ENCODE peak calls at places on chromosomes 1 and 21, in six cellular contexts. P is activated T-cell treated with anti-CD3 and anti-CD28 coated beads for 1 hour; Q is A549; N is AG20443; D is CD4-positive, alpha-beta T cell; X is EL. M is an unnamed sample.

GRCh38 chr21:45992311-45993209 is 11.0 kb downstream of the COL6A1 start:
- DNase-seq in Q (no peak), P (no peak), D (no peak), X (no peak), N (no peak), M (no peak)

GRCh38 chr1:29120955-29121485 is 2.7 kb downstream of the TMEM200B start:
- DNase-seq in N (peak), D (peak), X (peak), P (peak), Q (peak), M (no peak)

GRCh38 chr1:59990470-59990869 is 63.9 kb upstream of the CYP2J2 start:
- DNase-seq in P (no peak), X (no peak), N (no peak), Q (no peak), D (no peak), M (no peak)

GRCh38 chr1:24972257-24973242 is 42.5 kb upstream of the RUNX3 start:
- DNase-seq in N (no peak), X (no peak), P (no peak), Q (no peak), D (no peak), M (no peak)

GRCh38 chr1:154857441-154858215 is 12.5 kb downstream of the KCNN3 start:
- DNase-seq in Q (no peak), P (no peak), D (no peak), N (no peak), X (no peak), M (no peak)

GRCh38 chr1:32988665-32989064 is 24.1 kb upstream of the RNF19B start:
- DNase-seq in Q (no peak), P (no peak), N (no peak), D (no peak), X (peak), M (peak)

GRCh38 chr1:44033041-44033575 is 1.8 kb upstream of the SLC6A9 start:
- DNase-seq in D (no peak), X (no peak), P (no peak), N (no peak), Q (no peak), M (no peak)

GRCh38 chr1:62138029-62138428 is 56.6 kb upstream of the L1TD1 start:
- DNase-seq in N (no peak), Q (no peak), D (no peak), X (no peak), P (no peak), M (no peak)

GRCh38 chr1:225769687-225770086 is 7.9 kb upstream of the SRP9 start:
- DNase-seq in D (no peak), P (no peak), N (no peak), X (no peak), Q (no peak), M (no peak)

GRCh38 chr21:23152130-23152529 is 2153.9 kb downstream of the NCAM2 start:
- DNase-seq in N (no peak), D (no peak), Q (no peak), X (no peak), P (no peak), M (no peak)

GRCh38 chr1:89630046-89630445 is 2.9 kb upstream of the LRRC8C start:
- DNase-seq in P (no peak), Q (no peak), N (no peak), X (no peak), D (no peak), M (no peak)

M was measured in HFFc6.